ENCODE peak calls at places on chromosomes 11 and 22, in seven cellular contexts. B is GM12865, T is AG04449, N is sigmoid colon, R is choroid plexus epithelial cell, M is epithelial cell of esophagus, I is AG10803. Z is an unnamed sample.

GRCh38 chr11:98979212-98979611 is 41.5 kb upstream of the CNTN5 start:
- DNase-seq in R (no peak), T (no peak), M (no peak), B (no peak), N (no peak), I (no peak), Z (no peak)

GRCh38 chr11:72777755-72778278 is 16.0 kb downstream of the STARD10 start:
- DNase-seq in I (no peak), R (no peak), B (no peak), M (no peak), N (no peak), T (no peak), Z (no peak)

GRCh38 chr22:26970809-26971394 is 313.5 kb downstream of the MIAT start:
- DNase-seq in N (no peak), R (no peak), B (peak), I (no peak), M (no peak), T (no peak), Z (no peak)

GRCh38 chr11:39220501-39221230 is 2238.8 kb downstream of the LRRC4C start:
- DNase-seq in R (no peak), M (no peak), N (no peak), T (no peak), B (no peak), I (no peak), Z (no peak)

GRCh38 chr11:118290923-118291322 is 13.6 kb upstream of the CD3E start:
- DNase-seq in I (no peak), R (peak), N (no peak), B (peak), M (peak), T (no peak), Z (no peak)

GRCh38 chr11:117809236-117810055 is 12.4 kb upstream of the DSCAML1 start:
- DNase-seq in M (peak), B (peak), N (peak), R (peak), T (no peak), I (peak), Z (peak)

GRCh38 chr22:37163618-37164534 is 14.2 kb upstream of the IL2RB start:
- DNase-seq in T (no peak), B (peak), N (no peak), I (no peak), R (no peak), M (no peak), Z (no peak)

GRCh38 chr11:57779275-57779674 is 17.7 kb downstream of the CTNND1 start:
- DNase-seq in I (peak), B (no peak), N (no peak), T (no peak), M (peak), R (peak), Z (peak)

GRCh38 chr11:76604652-76605241 is 65.8 kb downstream of the LRRC32 start:
- DNase-seq in R (peak), N (peak), T (no peak), I (peak), M (no peak), B (no peak), Z (peak)

GRCh38 chr22:50702261-50702671 is 29.6 kb downstream of the SHANK3 start:
- DNase-seq in I (no peak), N (peak), B (no peak), M (no peak), T (no peak), R (no peak), Z (no peak)

GRCh38 chr22:50701076-50701419 is 28.4 kb downstream of the SHANK3 start:
- DNase-seq in M (no peak), B (no peak), N (peak), T (no peak), R (no peak), I (no peak), Z (no peak)

GRCh38 chr22:50700387-50701075 is 27.9 kb downstream of the SHANK3 start:
- DNase-seq in T (no peak), B (no peak), M (no peak), N (peak), I (no peak), R (no peak), Z (no peak)

GRCh38 chr22:50702821-50703725 is 30.4 kb downstream of the SHANK3 start:
- DNase-seq in N (peak), I (no peak), T (no peak), M (no peak), R (no peak), B (no peak), Z (no peak)

DNA sequence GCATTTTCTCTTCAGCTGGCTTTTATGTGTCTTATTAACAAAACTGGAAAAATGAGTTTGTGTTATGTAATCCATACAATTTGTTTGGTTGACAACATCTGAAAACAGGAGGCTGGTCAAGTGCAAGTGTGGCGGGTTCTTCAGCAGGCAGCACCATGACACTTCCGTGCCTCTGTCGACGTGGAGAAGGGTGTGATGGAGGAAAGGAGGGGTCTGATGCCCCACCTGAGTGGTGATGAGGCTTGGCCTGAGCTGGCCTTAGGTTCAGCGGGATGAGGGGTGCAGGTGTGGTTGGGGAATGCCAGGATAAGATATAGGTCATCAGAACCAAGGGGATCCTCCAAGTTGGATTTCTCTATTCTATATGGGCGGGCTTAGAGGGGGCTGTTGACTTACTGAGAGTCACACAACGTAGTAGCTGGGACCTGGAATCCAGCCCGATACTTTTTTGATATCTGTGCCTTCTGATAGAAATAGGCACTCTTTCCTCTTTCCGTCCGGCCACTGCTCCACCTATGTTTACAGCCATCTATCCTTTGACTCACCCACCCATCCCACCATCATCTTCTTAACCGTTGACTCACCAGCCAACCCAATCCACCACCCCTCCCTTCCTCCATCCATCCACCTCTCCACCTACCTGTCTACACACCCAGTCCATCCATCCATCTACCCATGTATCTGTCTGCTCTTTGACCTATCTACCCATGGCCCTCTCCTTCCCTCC is 29.0 kb downstream of the SHANK3 start:
- DNase-seq in M (no peak), I (no peak), R (no peak), B (no peak), N (peak), T (no peak), Z (no peak)
- TF ChIP-seq CTCF in M (no peak), I (no peak), R (no peak), B (no peak), N (no peak), T (no peak), Z (no peak)

GRCh38 chr22:32804036-32804435 is 2.5 kb downstream of the TIMP3 start:
- DNase-seq in M (peak), R (peak), I (peak), N (no peak), T (no peak), B (no peak), Z (peak)
- H3K4me3 ChIP-seq in M (peak), R (peak), I (peak), N (peak), T (peak), B (no peak), Z (peak)

GRCh38 chr11:63682045-63682915 is 980 bp downstream of the RTN3 start:
- DNase-seq in R (no peak), I (no peak), N (peak), B (peak), T (no peak), M (peak), Z (peak)
- TF ChIP-seq CTCF in R (no peak), I (no peak), N (no peak), B (peak), T (no peak), M (peak), Z (no peak)

DNA sequence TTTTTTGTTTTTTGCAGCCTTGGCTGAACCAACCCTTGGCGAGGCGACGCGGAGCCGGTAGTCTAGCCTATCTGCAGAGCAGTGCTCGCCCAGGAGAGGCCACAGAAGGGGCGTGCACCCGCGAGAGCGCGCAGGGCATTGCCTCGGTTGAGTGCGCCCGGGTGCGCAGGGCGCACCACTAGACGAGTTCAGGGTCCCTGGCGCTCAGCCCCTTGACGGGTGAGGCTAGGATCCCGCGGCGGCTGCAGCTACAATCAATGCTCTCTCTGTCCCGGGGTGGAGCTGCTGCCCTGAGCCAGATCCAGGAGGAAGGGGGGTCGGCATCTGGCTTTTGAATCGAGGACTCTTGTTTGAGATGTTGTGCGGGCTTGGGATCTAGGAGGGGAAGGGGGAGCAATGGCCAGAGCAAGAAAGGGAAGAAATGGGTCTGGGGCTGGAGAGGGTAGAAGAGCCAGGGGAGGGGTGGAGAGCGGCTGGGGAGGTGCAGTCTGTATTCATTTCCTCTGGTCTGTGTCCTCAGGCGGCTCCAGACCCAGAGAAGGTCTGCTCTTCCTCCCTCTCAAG is 949 bp downstream of the THY1 start:
- DNase-seq in I (peak), N (no peak), M (no peak), B (peak), R (no peak), T (no peak), Z (peak)
- H3K4me3 ChIP-seq in I (peak), N (peak), M (no peak), B (peak), R (no peak), T (peak), Z (peak)

GRCh38 chr11:8058216-8058615 is 22.8 kb upstream of the TUB start:
- DNase-seq in R (no peak), I (no peak), N (no peak), B (no peak), T (no peak), M (no peak), Z (no peak)

GRCh38 chr11:8059030-8059429 is 22.0 kb upstream of the TUB start:
- DNase-seq in B (no peak), N (peak), M (no peak), R (no peak), I (no peak), T (no peak), Z (no peak)

GRCh38 chr11:8055836-8056526 is 25.0 kb upstream of the TUB start:
- DNase-seq in B (no peak), T (no peak), R (no peak), I (no peak), M (no peak), N (peak), Z (no peak)

GRCh38 chr11:8056810-8057463 is 24.1 kb upstream of the TUB start:
- DNase-seq in I (peak), T (peak), M (peak), R (peak), N (peak), B (no peak), Z (peak)

DNA sequence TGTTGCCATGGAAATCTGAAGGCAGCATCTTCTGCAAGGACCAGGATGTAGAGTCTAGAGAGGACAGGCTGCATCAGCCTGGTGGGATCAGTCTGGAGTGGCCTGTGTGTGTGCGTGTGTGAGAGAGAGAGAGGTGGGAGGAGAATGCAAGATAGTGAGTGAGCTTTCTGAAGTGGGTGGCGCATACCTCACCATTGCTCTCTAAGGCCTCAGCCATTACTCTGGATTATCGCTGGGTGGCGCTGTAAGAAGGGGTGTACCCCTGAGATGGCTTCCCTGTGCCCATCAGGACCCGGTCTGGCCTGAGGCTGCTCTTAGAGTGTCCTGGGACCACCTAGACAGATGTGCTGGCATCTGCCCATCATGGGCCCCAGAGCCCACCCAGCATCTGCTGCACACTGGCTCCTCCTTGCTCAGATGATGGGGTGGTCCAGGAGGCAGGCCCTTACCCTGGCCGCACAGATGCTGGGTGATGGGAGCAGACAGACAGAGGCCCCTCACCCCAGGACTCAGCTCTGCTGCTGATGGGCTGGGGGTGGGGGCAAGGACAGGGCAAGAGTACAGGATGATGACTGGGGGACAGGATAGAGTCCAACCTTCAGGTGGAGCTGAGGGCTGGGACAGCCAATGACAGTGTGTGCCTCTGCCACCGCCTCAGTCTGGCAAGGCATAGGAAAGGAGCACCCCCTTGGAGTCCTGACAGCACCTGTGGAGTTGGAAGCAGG is 25.7 kb upstream of the TUB start:
- DNase-seq in R (peak), I (no peak), B (no peak), T (no peak), N (peak), M (no peak), Z (no peak)
- TF ChIP-seq CTCF in R (peak), I (no peak), B (peak), T (peak), N (no peak), M (no peak), Z (no peak)

Z was measured in fibroblast of villous mesenchyme.